ENCODE peak calls at places on chromosomes 12 and 14, in five cellular contexts. One of them, this sample, is unnamed. For H3K4me1, the result is how much of the 10 kb centered on the place peaks cover.

GRCh38 chr14:98347686-98348085 is 924.3 kb downstream of the BCL11B start:
- DNase-seq in HCT116: no peak
- DNase-seq in K562: no peak
- DNase-seq in sigmoid colon: no peak
- DNase-seq in esophagus muscularis mucosa: peak
- DNase-seq in this sample: no peak

GRCh38 chr14:91246051-91246852 is 1.7 kb upstream of the GPR68 start:
- DNase-seq in K562: no peak
- DNase-seq in sigmoid colon: no peak
- DNase-seq in HCT116: no peak
- DNase-seq in esophagus muscularis mucosa: no peak
- DNase-seq in this sample: no peak

GRCh38 chr12:30967026-30967425 is 40.5 kb downstream of the TSPAN11 start:
- DNase-seq in K562: no peak
- DNase-seq in sigmoid colon: no peak
- DNase-seq in HCT116: no peak
- DNase-seq in esophagus muscularis mucosa: no peak
- DNase-seq in this sample: no peak

GRCh38 chr14:76937181-76938091 is 91.1 kb downstream of the IRF2BPL start:
- DNase-seq in sigmoid colon: no peak
- DNase-seq in esophagus muscularis mucosa: no peak
- DNase-seq in HCT116: no peak
- DNase-seq in K562: peak
- DNase-seq in this sample: no peak

GRCh38 chr14:83425138-83425537 is 1891.5 kb upstream of the SEL1L start:
- DNase-seq in K562: no peak
- DNase-seq in HCT116: no peak
- DNase-seq in sigmoid colon: no peak
- DNase-seq in esophagus muscularis mucosa: no peak
- DNase-seq in this sample: no peak

GRCh38 chr14:20998674-20999366 is at the start of gene SLC39A2:
- DNase-seq in esophagus muscularis mucosa: no peak
- DNase-seq in HCT116: peak
- DNase-seq in K562: peak
- DNase-seq in sigmoid colon: no peak
- DNase-seq in this sample: peak

GRCh38 chr12:51788876-51789275 is 59.6 kb downstream of the FIGNL2 start:
- DNase-seq in HCT116: no peak
- DNase-seq in K562: no peak
- DNase-seq in esophagus muscularis mucosa: no peak
- DNase-seq in sigmoid colon: no peak
- DNase-seq in this sample: no peak

GRCh38 chr14:33679461-33680225 is 271.2 kb downstream of the EGLN3 start:
- DNase-seq in K562: no peak
- DNase-seq in esophagus muscularis mucosa: no peak
- DNase-seq in HCT116: no peak
- DNase-seq in sigmoid colon: no peak
- DNase-seq in this sample: no peak

GRCh38 chr12:100229036-100229635 is 28.5 kb downstream of the ACTR6 start:
- DNase-seq in HCT116: peak
- DNase-seq in esophagus muscularis mucosa: no peak
- DNase-seq in K562: no peak
- DNase-seq in sigmoid colon: no peak
- DNase-seq in this sample: peak

GRCh38 chr14:73462815-73463214 is 4.5 kb upstream of the NUMB start:
- DNase-seq in K562: no peak
- DNase-seq in sigmoid colon: no peak
- DNase-seq in HCT116: no peak
- DNase-seq in esophagus muscularis mucosa: no peak
- DNase-seq in this sample: no peak

GRCh38 chr14:26444745-26445144 is 153.1 kb downstream of the NOVA1 start:
- DNase-seq in esophagus muscularis mucosa: no peak
- DNase-seq in sigmoid colon: no peak
- DNase-seq in K562: no peak
- DNase-seq in HCT116: no peak
- DNase-seq in this sample: no peak

GRCh38 chr12:47863467-47863866 is 41.3 kb downstream of the VDR start:
- DNase-seq in HCT116: no peak
- DNase-seq in K562: no peak
- DNase-seq in sigmoid colon: no peak
- DNase-seq in esophagus muscularis mucosa: no peak
- DNase-seq in this sample: peak

GRCh38 chr12:110108309-110109036 is 15.7 kb upstream of the IFT81 start:
- DNase-seq in sigmoid colon: no peak
- DNase-seq in HCT116: no peak
- DNase-seq in K562: no peak
- DNase-seq in esophagus muscularis mucosa: no peak
- DNase-seq in this sample: no peak

GRCh38 chr14:52974406-52974805 is 23.6 kb upstream of the FERMT2 start:
- DNase-seq in esophagus muscularis mucosa: no peak
- DNase-seq in K562: no peak
- DNase-seq in HCT116: no peak
- DNase-seq in sigmoid colon: no peak
- DNase-seq in this sample: no peak

GRCh38 chr12:88144037-88144436 is 1.9 kb downstream of the TMTC3 start:
- DNase-seq in K562: no peak
- DNase-seq in sigmoid colon: no peak
- DNase-seq in HCT116: no peak
- DNase-seq in esophagus muscularis mucosa: no peak
- DNase-seq in this sample: no peak

GRCh38 chr14:101347893-101348777 is 213.2 kb upstream of the DIO3 start:
- DNase-seq in K562: no peak
- DNase-seq in sigmoid colon: no peak
- DNase-seq in esophagus muscularis mucosa: no peak
- DNase-seq in HCT116: no peak
- DNase-seq in this sample: no peak

GRCh38 chr12:126663304-126664094 is 1598.3 kb downstream of the AACS start:
- DNase-seq in esophagus muscularis mucosa: no peak
- DNase-seq in K562: peak
- DNase-seq in HCT116: peak
- DNase-seq in sigmoid colon: no peak
- DNase-seq in this sample: no peak

GRCh38 chr12:72673853-72674252 is 401.7 kb downstream of the TRHDE start:
- DNase-seq in sigmoid colon: no peak
- DNase-seq in HCT116: no peak
- DNase-seq in esophagus muscularis mucosa: no peak
- DNase-seq in K562: no peak
- DNase-seq in this sample: no peak

GRCh38 chr12:108611884-108612415 is 14.1 kb upstream of the TMEM119 start:
- DNase-seq in sigmoid colon: no peak
- DNase-seq in esophagus muscularis mucosa: no peak
- DNase-seq in HCT116: peak
- DNase-seq in K562: peak
- DNase-seq in this sample: no peak

GRCh38 chr12:113996026-113996425 is 29.9 kb upstream of the RBM19 start:
- DNase-seq in K562: no peak
- DNase-seq in esophagus muscularis mucosa: no peak
- DNase-seq in sigmoid colon: no peak
- DNase-seq in HCT116: no peak
- DNase-seq in this sample: no peak

GRCh38 chr12:51792417-51792816 is 56.1 kb downstream of the FIGNL2 start:
- DNase-seq in sigmoid colon: no peak
- DNase-seq in esophagus muscularis mucosa: no peak
- DNase-seq in HCT116: no peak
- DNase-seq in K562: no peak
- DNase-seq in this sample: no peak

GRCh38 chr14:99730876-99731351 is 46.8 kb downstream of the CYP46A1 start:
- DNase-seq in HCT116: no peak
- DNase-seq in esophagus muscularis mucosa: no peak
- DNase-seq in K562: no peak
- DNase-seq in sigmoid colon: peak
- DNase-seq in this sample: no peak

GRCh38 chr12:98073610-98074009 is 441.8 kb upstream of the TMPO start:
- DNase-seq in K562: no peak
- DNase-seq in HCT116: no peak
- DNase-seq in esophagus muscularis mucosa: no peak
- DNase-seq in sigmoid colon: no peak
- DNase-seq in this sample: no peak

GRCh38 chr14:28057286-28058011 is 709.1 kb upstream of the FOXG1 start:
- DNase-seq in sigmoid colon: no peak
- DNase-seq in HCT116: no peak
- DNase-seq in K562: no peak
- DNase-seq in esophagus muscularis mucosa: no peak
- DNase-seq in this sample: no peak

GRCh38 chr12:12224240-12224940 is 42.5 kb downstream of the LRP6 start:
- DNase-seq in esophagus muscularis mucosa: no peak
- DNase-seq in HCT116: no peak
- DNase-seq in K562: no peak
- DNase-seq in sigmoid colon: no peak
- DNase-seq in this sample: no peak

GRCh38 chr14:101068293-101068957 is 164.9 kb upstream of the RTL1 start:
- DNase-seq in esophagus muscularis mucosa: no peak
- DNase-seq in K562: no peak
- DNase-seq in sigmoid colon: peak
- DNase-seq in HCT116: no peak
- DNase-seq in this sample: no peak

GRCh38 chr12:54759751-54760150 is 94.6 kb upstream of the MUCL1 start:
- DNase-seq in K562: no peak
- DNase-seq in HCT116: peak
- DNase-seq in esophagus muscularis mucosa: no peak
- DNase-seq in sigmoid colon: no peak
- DNase-seq in this sample: peak

GRCh38 chr14:61698216-61698980 is 3.1 kb downstream of the HIF1A start:
- DNase-seq in K562: no peak
- DNase-seq in esophagus muscularis mucosa: no peak
- DNase-seq in HCT116: no peak
- DNase-seq in sigmoid colon: no peak
- DNase-seq in this sample: no peak

GRCh38 chr14:67623114-67623513 is 3.4 kb downstream of the ARG2 start:
- DNase-seq in esophagus muscularis mucosa: no peak
- DNase-seq in HCT116: no peak
- DNase-seq in sigmoid colon: no peak
- DNase-seq in K562: no peak
- DNase-seq in this sample: peak

GRCh38 chr14:23252420-23253333 is 14.9 kb downstream of the RNF212B start:
- DNase-seq in HCT116: no peak
- DNase-seq in sigmoid colon: no peak
- DNase-seq in esophagus muscularis mucosa: no peak
- DNase-seq in K562: no peak
- DNase-seq in this sample: no peak

GRCh38 chr14:67746927-67747326 is 45.2 kb downstream of the RDH12 start:
- DNase-seq in sigmoid colon: no peak
- DNase-seq in HCT116: no peak
- DNase-seq in K562: no peak
- DNase-seq in esophagus muscularis mucosa: no peak
- DNase-seq in this sample: no peak

GRCh38 chr14:104282332-104283196 is 144.2 kb downstream of the KIF26A start:
- DNase-seq in sigmoid colon: peak
- DNase-seq in HCT116: no peak
- DNase-seq in K562: no peak
- DNase-seq in esophagus muscularis mucosa: no peak
- DNase-seq in this sample: no peak

DNA sequence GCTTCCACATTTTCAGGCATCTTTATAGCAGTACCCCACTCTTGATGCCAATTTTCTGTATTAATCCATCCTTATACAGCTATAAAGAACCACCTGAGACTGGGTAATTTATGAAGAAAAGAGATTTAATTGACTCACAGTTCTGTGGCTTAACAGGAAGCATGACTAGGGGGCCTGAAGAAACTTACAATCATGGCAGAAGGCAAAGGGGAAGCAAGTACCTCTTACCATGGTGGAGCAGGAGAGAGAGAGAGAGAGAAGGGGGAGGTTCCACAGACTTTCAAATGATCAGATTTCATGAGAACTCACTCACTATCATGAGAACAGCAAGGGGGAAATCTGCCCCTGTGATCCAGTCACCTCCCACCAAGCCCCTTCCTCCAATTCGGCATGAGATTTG is 84.4 kb downstream of the SLC24A4 start:
- DNase-seq in esophagus muscularis mucosa: no peak
- DNase-seq in sigmoid colon: no peak
- DNase-seq in K562: no peak
- DNase-seq in HCT116: no peak
- DNase-seq in this sample: no peak
- TF ChIP-seq CTCF in esophagus muscularis mucosa: no peak
- TF ChIP-seq CTCF in sigmoid colon: no peak
- TF ChIP-seq CTCF in K562: no peak
- TF ChIP-seq CTCF in HCT116: no peak
- TF ChIP-seq CTCF in this sample: no peak

DNA sequence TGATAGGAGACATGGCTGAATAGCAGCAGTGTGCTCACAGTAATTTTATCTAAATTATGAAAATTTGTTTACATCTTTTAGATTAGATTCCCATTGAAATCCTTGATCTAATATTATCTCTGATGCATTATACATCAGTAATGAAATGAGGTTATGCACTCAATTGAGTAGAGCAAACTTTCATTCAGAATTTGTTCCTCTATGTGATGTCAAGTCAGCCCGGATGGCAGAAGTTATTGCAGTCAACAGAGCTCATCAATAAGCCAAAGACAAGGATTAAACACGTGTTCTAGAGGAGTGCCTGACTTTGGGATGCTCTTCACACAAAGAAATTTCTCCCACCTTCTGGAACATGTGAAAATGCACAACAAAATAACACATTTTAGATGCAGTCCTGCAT is 688.8 kb downstream of the TMEM121 start:
- DNase-seq in K562: no peak
- DNase-seq in HCT116: no peak
- DNase-seq in esophagus muscularis mucosa: no peak
- DNase-seq in sigmoid colon: no peak
- DNase-seq in this sample: no peak
- H3K4me1 ChIP-seq in K562: under half
- H3K4me1 ChIP-seq in HCT116: under half
- H3K4me1 ChIP-seq in esophagus muscularis mucosa: under half
- H3K4me1 ChIP-seq in sigmoid colon: under half
- H3K4me1 ChIP-seq in this sample: under half

GRCh38 chr14:71190691-71191090 is 283.4 kb downstream of the PCNX1 start:
- DNase-seq in K562: no peak
- DNase-seq in HCT116: no peak
- DNase-seq in esophagus muscularis mucosa: no peak
- DNase-seq in sigmoid colon: no peak
- DNase-seq in this sample: no peak

GRCh38 chr14:71196921-71197320 is 289.7 kb downstream of the PCNX1 start:
- DNase-seq in sigmoid colon: no peak
- DNase-seq in K562: no peak
- DNase-seq in HCT116: no peak
- DNase-seq in esophagus muscularis mucosa: no peak
- DNase-seq in this sample: no peak

GRCh38 chr14:71198681-71199080 is 291.4 kb downstream of the PCNX1 start:
- DNase-seq in HCT116: no peak
- DNase-seq in K562: no peak
- DNase-seq in esophagus muscularis mucosa: no peak
- DNase-seq in sigmoid colon: no peak
- DNase-seq in this sample: no peak

GRCh38 chr14:71187633-71188356 is 280.5 kb downstream of the PCNX1 start:
- DNase-seq in esophagus muscularis mucosa: no peak
- DNase-seq in sigmoid colon: no peak
- DNase-seq in K562: no peak
- DNase-seq in HCT116: no peak
- DNase-seq in this sample: no peak

GRCh38 chr14:71193663-71194062 is 286.4 kb downstream of the PCNX1 start:
- DNase-seq in esophagus muscularis mucosa: no peak
- DNase-seq in sigmoid colon: no peak
- DNase-seq in HCT116: no peak
- DNase-seq in K562: no peak
- DNase-seq in this sample: no peak
- TF ChIP-seq POLR2AphosphoS5 in esophagus muscularis mucosa: no peak
- TF ChIP-seq POLR2AphosphoS5 in sigmoid colon: no peak
- TF ChIP-seq POLR2AphosphoS5 in HCT116: no peak
- TF ChIP-seq POLR2AphosphoS5 in K562: no peak
- TF ChIP-seq POLR2AphosphoS5 in this sample: no peak

GRCh38 chr14:55074662-55075061 is 23.2 kb downstream of the MAPK1IP1L start:
- DNase-seq in HCT116: no peak
- DNase-seq in esophagus muscularis mucosa: no peak
- DNase-seq in sigmoid colon: no peak
- DNase-seq in K562: no peak
- DNase-seq in this sample: no peak
- TF ChIP-seq CTCF in HCT116: no peak
- TF ChIP-seq CTCF in esophagus muscularis mucosa: no peak
- TF ChIP-seq CTCF in sigmoid colon: no peak
- TF ChIP-seq CTCF in K562: no peak
- TF ChIP-seq CTCF in this sample: no peak

This sample was measured in prostate gland.